ENCODE peak calls at places on chromosome 9, in nine cellular contexts. U is DMS153; Y is stimulated activated CD8-positive, alpha-beta memory T cell treated with anti-CD3 and anti-CD28 coated beads, Interleukin-2, amount 100 ng/mL, for 48 hours; N is hepatocyte; C is IMR-90; B is HCEC 1CT; P is non-pigmented ciliary epithelial cell; S is caudate nucleus; K is HEK293T. V is an unnamed sample.

GRCh38 chr9:138022121-138022741 is 144.6 kb downstream of the CACNA1B start:
- DNase-seq in U (no peak), Y (peak), N (peak), C (no peak), B (no peak), P (no peak), S (no peak), K (no peak), V (no peak)

GRCh38 chr9:114276908-114277821 is 45.7 kb upstream of the ORM1 start:
- DNase-seq in U (no peak), Y (no peak), N (no peak), C (peak), B (peak), P (peak), S (no peak), K (no peak), V (peak)

GRCh38 chr9:136711751-136712689 is at the start of gene DIPK1B:
- DNase-seq in U (peak), Y (no peak), N (peak), C (no peak), B (no peak), P (no peak), S (no peak), K (peak), V (no peak)

GRCh38 chr9:112371060-112371459 is 8.8 kb upstream of the HSDL2 start:
- DNase-seq in U (no peak), Y (no peak), N (no peak), C (no peak), B (no peak), P (no peak), S (no peak), K (no peak), V (no peak)

GRCh38 chr9:122402403-122403268 is 31.8 kb downstream of the PTGS1 start:
- DNase-seq in U (no peak), Y (peak), N (peak), C (peak), B (peak), P (peak), S (no peak), K (no peak), V (peak)

GRCh38 chr9:36865731-36866635 is 168.1 kb downstream of the PAX5 start:
- DNase-seq in U (no peak), Y (no peak), N (no peak), C (no peak), B (no peak), P (no peak), S (no peak), K (no peak), V (no peak)

GRCh38 chr9:87701931-87702421 is 23.9 kb upstream of the CTSL start:
- DNase-seq in U (no peak), Y (no peak), N (no peak), C (no peak), B (no peak), P (no peak), S (no peak), K (no peak), V (no peak)

GRCh38 chr9:70257991-70258691 is 637 bp upstream of the SMC5 start:
- DNase-seq in U (peak), Y (peak), N (peak), C (peak), B (peak), P (no peak), S (peak), K (peak), V (peak)

GRCh38 chr9:22208846-22209585 is 199.9 kb upstream of the CDKN2B start:
- DNase-seq in U (no peak), Y (no peak), N (no peak), C (no peak), B (peak), P (no peak), S (no peak), K (no peak), V (no peak)

GRCh38 chr9:82456621-82457020 is 468.0 kb downstream of the SPATA31D1 start:
- DNase-seq in U (no peak), Y (no peak), N (no peak), C (peak), B (no peak), P (peak), S (no peak), K (no peak), V (peak)

GRCh38 chr9:137461663-137462395 is 2.7 kb upstream of the NSMF start:
- DNase-seq in U (no peak), Y (peak), N (peak), C (no peak), B (no peak), P (no peak), S (no peak), K (no peak), V (peak)

GRCh38 chr9:37209431-37210386 is 89.3 kb downstream of the ZCCHC7 start:
- DNase-seq in U (peak), Y (no peak), N (no peak), C (no peak), B (peak), P (no peak), S (no peak), K (no peak), V (peak)

GRCh38 chr9:136663311-136663679 is 579 bp downstream of the EGFL7 start:
- DNase-seq in U (no peak), Y (no peak), N (no peak), C (no peak), B (no peak), P (no peak), S (no peak), K (no peak), V (no peak)

GRCh38 chr9:123069010-123069481 is 35.6 kb downstream of the GPR21 start:
- DNase-seq in U (no peak), Y (no peak), N (peak), C (peak), B (peak), P (peak), S (no peak), K (no peak), V (peak)

GRCh38 chr9:134455951-134456739 is 129.9 kb downstream of the RXRA start:
- DNase-seq in U (no peak), Y (peak), N (peak), C (peak), B (peak), P (peak), S (no peak), K (no peak), V (peak)

GRCh38 chr9:99039388-99040182 is 65.3 kb upstream of the TGFBR1 start:
- DNase-seq in U (no peak), Y (no peak), N (no peak), C (peak), B (peak), P (no peak), S (no peak), K (no peak), V (no peak)

GRCh38 chr9:91193658-91194391 is 167.9 kb downstream of the AUH start:
- DNase-seq in U (peak), Y (peak), N (peak), C (peak), B (peak), P (no peak), S (peak), K (peak), V (peak)

GRCh38 chr9:126125177-126125576 is 201.5 kb upstream of the MVB12B start:
- DNase-seq in U (no peak), Y (no peak), N (peak), C (no peak), B (no peak), P (no peak), S (no peak), K (no peak), V (peak)

GRCh38 chr9:17757816-17758215 is 178.9 kb downstream of the SH3GL2 start:
- DNase-seq in U (no peak), Y (no peak), N (no peak), C (peak), B (peak), P (no peak), S (no peak), K (no peak), V (no peak)

GRCh38 chr9:91036826-91037510 is 235.3 kb downstream of the SYK start:
- DNase-seq in U (peak), Y (peak), N (peak), C (peak), B (peak), P (peak), S (peak), K (peak), V (peak)

GRCh38 chr9:26221295-26221694 is 543.1 kb upstream of the TUSC1 start:
- DNase-seq in U (no peak), Y (no peak), N (no peak), C (no peak), B (no peak), P (no peak), S (no peak), K (no peak), V (no peak)

GRCh38 chr9:97852001-97852398 is 1.0 kb upstream of the FOXE1 start:
- DNase-seq in U (no peak), Y (no peak), N (no peak), C (no peak), B (no peak), P (no peak), S (no peak), K (no peak), V (no peak)

GRCh38 chr9:27799326-27799725 is 226.0 kb upstream of the C9orf72 start:
- DNase-seq in U (no peak), Y (no peak), N (no peak), C (no peak), B (no peak), P (no peak), S (no peak), K (no peak), V (no peak)

GRCh38 chr9:89361816-89362646 is 43.7 kb downstream of the SECISBP2 start:
- DNase-seq in U (no peak), Y (no peak), N (no peak), C (no peak), B (no peak), P (no peak), S (no peak), K (no peak), V (no peak)

GRCh38 chr9:130893250-130894101 is 3.1 kb downstream of the QRFP start:
- DNase-seq in U (no peak), Y (no peak), N (no peak), C (no peak), B (no peak), P (no peak), S (no peak), K (no peak), V (no peak)

GRCh38 chr9:123102380-123103113 is 69.1 kb downstream of the GPR21 start:
- DNase-seq in U (no peak), Y (no peak), N (no peak), C (peak), B (no peak), P (no peak), S (no peak), K (no peak), V (no peak)

GRCh38 chr9:86994231-86994630 is 46.9 kb upstream of the GAS1 start:
- DNase-seq in U (no peak), Y (no peak), N (no peak), C (no peak), B (no peak), P (no peak), S (no peak), K (no peak), V (no peak)

GRCh38 chr9:16131269-16131668 is 578.4 kb downstream of the CCDC171 start:
- DNase-seq in U (no peak), Y (no peak), N (no peak), C (peak), B (peak), P (no peak), S (no peak), K (peak), V (peak)

GRCh38 chr9:88017086-88017485 is 42.8 kb upstream of the CDK20 start:
- DNase-seq in U (no peak), Y (no peak), N (no peak), C (peak), B (no peak), P (no peak), S (no peak), K (no peak), V (no peak)

GRCh38 chr9:114285166-114285867 is 37.6 kb upstream of the ORM1 start:
- DNase-seq in U (no peak), Y (no peak), N (peak), C (peak), B (peak), P (peak), S (no peak), K (no peak), V (peak)

GRCh38 chr9:17752021-17752420 is 173.2 kb downstream of the SH3GL2 start:
- DNase-seq in U (no peak), Y (no peak), N (no peak), C (no peak), B (no peak), P (no peak), S (no peak), K (no peak), V (no peak)

GRCh38 chr9:106960238-106960637 is 97.3 kb downstream of the ZNF462 start:
- DNase-seq in U (no peak), Y (no peak), N (no peak), C (no peak), B (no peak), P (no peak), S (no peak), K (no peak), V (no peak)

GRCh38 chr9:85508616-85509015 is 233.1 kb downstream of the AGTPBP1 start:
- DNase-seq in U (no peak), Y (no peak), N (no peak), C (no peak), B (no peak), P (no peak), S (no peak), K (no peak), V (no peak)

GRCh38 chr9:136764301-136764891 is at the start of gene LCN15:
- DNase-seq in U (peak), Y (no peak), N (no peak), C (no peak), B (no peak), P (no peak), S (no peak), K (no peak), V (no peak)

GRCh38 chr9:113906411-113907110 is 30.5 kb downstream of the ZNF618 start:
- DNase-seq in U (no peak), Y (no peak), N (no peak), C (peak), B (peak), P (no peak), S (no peak), K (no peak), V (no peak)

GRCh38 chr9:132059351-132059750 is 20.3 kb downstream of the MED27 start:
- DNase-seq in U (no peak), Y (no peak), N (no peak), C (no peak), B (no peak), P (no peak), S (no peak), K (no peak), V (no peak)

GRCh38 chr9:90219548-90220118 is 423.0 kb downstream of the DIRAS2 start:
- DNase-seq in U (no peak), Y (peak), N (peak), C (no peak), B (no peak), P (no peak), S (no peak), K (peak), V (no peak)

GRCh38 chr9:33167949-33168535 is 906 bp upstream of the B4GALT1 start:
- DNase-seq in U (no peak), Y (no peak), N (peak), C (no peak), B (no peak), P (no peak), S (no peak), K (no peak), V (no peak)

V was measured in hepatic stellate cell.